ENCODE peak calls at places on chromosomes 2 and 18, in eight cellular contexts. L is GM23248, Q is neural progenitor cell, H is Karpas-422, G is H1, S is HCT116, R is IMR-90, O is fibroblast of lung. B is an unnamed sample. For H4K20me1 and H3K4me1, the result is how much of the 10 kb centered on the place peaks cover.

GRCh38 chr2:232436381-232437129 is 19.4 kb upstream of the ALPI start:
- DNase-seq in L (no peak), G (no peak), S (no peak), H (no peak), O (no peak), R (no peak), Q (no peak), B (no peak)

GRCh38 chr2:136167721-136168470 is 49.9 kb upstream of the CXCR4 start:
- DNase-seq in L (no peak), O (no peak), Q (no peak), G (no peak), S (no peak), R (no peak), H (no peak), B (no peak)

GRCh38 chr2:147260243-147260642 is 584.6 kb upstream of the ACVR2A start:
- DNase-seq in L (no peak), H (no peak), S (no peak), O (peak), R (no peak), G (no peak), Q (no peak), B (no peak)

GRCh38 chr2:142165790-142166189 is 35.0 kb upstream of the LRP1B start:
- DNase-seq in S (peak), G (no peak), Q (peak), R (peak), L (peak), O (peak), H (no peak), B (peak)

GRCh38 chr2:178317807-178318206 is 123.5 kb downstream of the OSBPL6 start:
- DNase-seq in S (no peak), Q (no peak), O (peak), G (no peak), R (no peak), H (no peak), L (no peak), B (no peak)

GRCh38 chr2:206080927-206081326 is 5.0 kb downstream of the INO80D start:
- DNase-seq in R (no peak), G (no peak), S (no peak), O (no peak), L (no peak), Q (no peak), H (no peak), B (no peak)

GRCh38 chr2:68403199-68403644 is 38.1 kb downstream of the PLEK start:
- DNase-seq in H (no peak), G (no peak), L (no peak), S (no peak), O (no peak), Q (no peak), R (no peak), B (no peak)

GRCh38 chr2:98311090-98311489 is 35.2 kb upstream of the CNGA3 start:
- DNase-seq in R (no peak), Q (no peak), S (no peak), O (no peak), H (no peak), L (no peak), G (no peak), B (no peak)

GRCh38 chr18:8783335-8783993 is 78.1 kb downstream of the MTCL1 start:
- DNase-seq in G (no peak), R (no peak), O (no peak), H (no peak), L (no peak), Q (no peak), S (no peak), B (no peak)

GRCh38 chr2:127615511-127616166 is 30.3 kb upstream of the GPR17 start:
- DNase-seq in H (no peak), G (no peak), L (peak), O (no peak), Q (peak), R (no peak), S (no peak), B (peak)

GRCh38 chr2:232668805-232669444 is 28.2 kb upstream of the GIGYF2 start:
- DNase-seq in L (peak), O (peak), Q (peak), G (peak), R (no peak), H (no peak), S (peak), B (no peak)

GRCh38 chr2:181193550-181193949 is 213.1 kb downstream of the UBE2E3 start:
- DNase-seq in Q (no peak), R (no peak), O (no peak), S (no peak), G (no peak), L (no peak), H (no peak), B (no peak)

GRCh38 chr2:150141241-150142001 is 346.0 kb downstream of the RND3 start:
- DNase-seq in S (no peak), Q (no peak), O (no peak), R (peak), H (no peak), L (peak), G (no peak), B (peak)

GRCh38 chr2:30417253-30417652 is 29.8 kb upstream of the LCLAT1 start:
- DNase-seq in H (no peak), R (peak), Q (peak), S (no peak), O (peak), L (no peak), G (no peak), B (no peak)

GRCh38 chr2:231051116-231051515 is 5.6 kb upstream of the PSMD1 start:
- DNase-seq in G (no peak), H (no peak), S (no peak), R (no peak), Q (no peak), O (no peak), L (no peak), B (no peak)

GRCh38 chr2:56648802-56649201 is 465.0 kb downstream of the CCDC85A start:
- DNase-seq in Q (no peak), R (no peak), O (no peak), L (peak), S (no peak), H (no peak), G (no peak), B (no peak)

GRCh38 chr2:127829845-127830246 is 18.9 kb upstream of the WDR33 start:
- DNase-seq in G (peak), O (no peak), R (no peak), H (peak), L (no peak), Q (no peak), S (no peak), B (peak)

GRCh38 chr2:160224060-160224459 is 24.0 kb upstream of the ITGB6 start:
- DNase-seq in O (peak), G (no peak), H (no peak), R (peak), L (peak), S (peak), Q (no peak), B (peak)

GRCh38 chr2:138536302-138536701 is 34.7 kb downstream of the SPOPL start:
- DNase-seq in R (no peak), O (no peak), G (no peak), S (no peak), H (peak), Q (peak), L (peak), B (peak)

GRCh38 chr2:145350011-145350410 is 830.1 kb upstream of the ZEB2 start:
- DNase-seq in H (no peak), L (peak), Q (no peak), R (peak), G (no peak), O (peak), S (no peak), B (no peak)

GRCh38 chr2:176151199-176152099 is at the start of gene HOXD4:
- DNase-seq in G (no peak), L (no peak), Q (peak), R (no peak), O (no peak), H (no peak), S (no peak), B (no peak)

GRCh38 chr2:85009019-85009618 is 38.2 kb downstream of the KCMF1 start:
- DNase-seq in S (no peak), G (no peak), H (peak), Q (no peak), O (no peak), L (no peak), R (no peak), B (no peak)

GRCh38 chr2:129877795-129878775 is 101.4 kb upstream of the RAB6C start:
- DNase-seq in H (peak), G (no peak), L (peak), R (peak), O (peak), Q (no peak), S (no peak), B (no peak)

GRCh38 chr18:6374935-6375529 is 39.7 kb downstream of the L3MBTL4 start:
- DNase-seq in Q (no peak), R (no peak), L (no peak), G (no peak), S (no peak), H (no peak), O (no peak), B (no peak)

GRCh38 chr2:159229476-159230144 is 56.9 kb downstream of the WDSUB1 start:
- DNase-seq in R (no peak), L (no peak), H (no peak), G (no peak), Q (no peak), O (no peak), S (no peak), B (no peak)

GRCh38 chr2:174383796-174384195 is 11.7 kb upstream of the SCRN3 start:
- DNase-seq in L (no peak), R (no peak), Q (no peak), G (no peak), H (peak), S (no peak), O (no peak), B (no peak)

GRCh38 chr2:189300917-189301316 is 121.4 kb upstream of the COL5A2 start:
- DNase-seq in L (no peak), O (no peak), H (no peak), S (no peak), G (no peak), Q (no peak), R (no peak), B (no peak)

GRCh38 chr2:128469875-128470274 is 151.2 kb upstream of the HS6ST1 start:
- DNase-seq in S (no peak), H (no peak), Q (no peak), L (no peak), R (no peak), O (no peak), G (no peak), B (no peak)

GRCh38 chr2:11921030-11921583 is 174.7 kb downstream of the LPIN1 start:
- DNase-seq in H (no peak), G (no peak), L (no peak), S (no peak), O (no peak), R (no peak), Q (no peak), B (no peak)

GRCh38 chr2:133951209-133951608 is 302.7 kb upstream of the MGAT5 start:
- DNase-seq in S (no peak), R (no peak), H (no peak), L (no peak), G (no peak), Q (no peak), O (no peak), B (no peak)

GRCh38 chr2:61426267-61426897 is 44.5 kb downstream of the USP34 start:
- DNase-seq in R (no peak), L (peak), H (peak), G (peak), Q (peak), O (peak), S (peak), B (peak)
- H3K27ac ChIP-seq in R (no peak), L (no peak), H (peak), G (peak), Q (no peak), O (no peak), S (no peak), B (no peak)

GRCh38 chr2:235499306-235499812 is 5.5 kb downstream of the AGAP1 start:
- DNase-seq in G (no peak), O (no peak), Q (no peak), R (no peak), L (no peak), S (no peak), H (no peak), B (no peak)
- H4K20me1 ChIP-seq in G (under half), O (under half), Q (half or more), R (half or more), L (under half), S (under half), H (under half), B (under half)

GRCh38 chr18:63302647-63303405 is 16.7 kb downstream of the BCL2 start:
- DNase-seq in R (no peak), O (no peak), Q (no peak), H (no peak), L (no peak), S (no peak), G (no peak), B (no peak)

GRCh38 chr18:63301458-63301857 is 18.1 kb downstream of the BCL2 start:
- DNase-seq in L (no peak), Q (no peak), G (no peak), S (no peak), O (no peak), R (no peak), H (no peak), B (no peak)

GRCh38 chr18:63298393-63299015 is 21.1 kb downstream of the BCL2 start:
- DNase-seq in Q (no peak), G (no peak), R (no peak), L (no peak), H (peak), O (no peak), S (no peak), B (no peak)

GRCh38 chr18:63297678-63298392 is 21.7 kb downstream of the BCL2 start:
- DNase-seq in O (no peak), H (no peak), R (no peak), L (no peak), G (no peak), S (no peak), Q (no peak), B (no peak)

DNA sequence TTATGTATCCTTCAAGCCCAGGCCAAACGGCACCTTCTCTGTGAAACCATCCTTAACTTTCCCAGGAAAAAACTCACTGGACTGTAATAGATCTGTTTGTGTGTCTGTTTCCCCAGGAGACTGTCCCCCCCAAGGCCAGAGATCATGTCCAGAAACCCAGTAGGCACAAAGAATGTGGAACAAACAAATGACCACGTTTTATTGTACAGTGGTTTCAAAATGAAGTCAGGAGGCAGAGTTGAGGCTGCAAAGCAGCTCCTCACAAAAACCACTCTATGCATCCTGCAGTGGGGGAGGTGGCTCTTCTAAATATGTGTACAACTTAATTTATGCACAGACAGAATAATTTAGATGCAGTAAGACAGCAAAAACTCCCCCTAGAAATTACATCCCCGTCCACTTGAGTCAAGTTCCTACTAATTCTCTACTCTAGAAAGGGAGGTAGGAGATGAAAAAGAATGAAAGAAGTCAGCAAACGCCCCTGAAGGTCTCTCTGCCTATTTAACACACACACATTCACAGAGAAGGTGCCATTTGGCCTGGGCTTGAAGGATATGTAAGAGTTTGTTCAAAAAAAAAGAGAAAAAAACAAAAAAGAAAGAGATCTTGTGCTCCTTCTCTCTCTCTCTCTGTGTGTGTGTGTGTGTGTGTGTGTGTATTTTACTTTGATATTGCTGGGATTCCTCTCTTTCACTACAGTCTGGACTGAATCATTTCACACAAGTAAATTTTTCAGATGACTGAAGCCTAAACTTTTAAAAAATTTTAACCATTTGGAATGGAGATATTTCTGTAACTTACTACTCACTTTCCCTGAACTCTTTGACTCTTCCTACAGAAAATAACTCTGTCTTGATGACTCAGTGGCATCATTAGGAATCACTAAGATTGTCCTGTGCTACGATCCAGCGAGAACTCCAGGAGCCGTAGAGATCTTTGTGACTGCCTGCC is 19.5 kb downstream of the BCL2 start:
- DNase-seq in O (no peak), Q (no peak), G (no peak), L (peak), S (no peak), R (peak), H (peak), B (no peak)
- H3K4me1 ChIP-seq in O (under half), Q (under half), G (under half), L (under half), S (under half), R (under half), H (half or more), B (under half)

GRCh38 chr2:64327129-64327509 is 126.8 kb upstream of the LGALSL start:
- DNase-seq in R (no peak), G (no peak), O (no peak), L (no peak), H (no peak), Q (no peak), S (no peak), B (peak)

GRCh38 chr2:64326578-64327050 is 127.3 kb upstream of the LGALSL start:
- DNase-seq in O (no peak), S (no peak), H (no peak), G (no peak), R (no peak), Q (no peak), L (no peak), B (no peak)

GRCh38 chr2:64327510-64328414 is 126.2 kb upstream of the LGALSL start:
- DNase-seq in G (no peak), S (no peak), O (peak), R (no peak), Q (peak), L (peak), H (peak), B (no peak)

GRCh38 chr2:64329848-64330247 is 124.1 kb upstream of the LGALSL start:
- DNase-seq in O (peak), G (no peak), S (no peak), Q (no peak), L (peak), H (no peak), R (peak), B (peak)

GRCh38 chr2:64328415-64328722 is 125.6 kb upstream of the LGALSL start:
- DNase-seq in Q (no peak), O (no peak), L (no peak), G (no peak), S (no peak), R (no peak), H (no peak), B (no peak)
- H3K27ac ChIP-seq in Q (no peak), O (no peak), L (no peak), G (no peak), S (no peak), R (no peak), H (no peak), B (no peak)

GRCh38 chr2:113246606-113247005 is 32.1 kb downstream of the PAX8 start:
- DNase-seq in G (no peak), R (no peak), O (no peak), H (no peak), Q (no peak), L (no peak), S (no peak), B (no peak)

GRCh38 chr2:113240915-113241911 is 37.5 kb downstream of the PAX8 start:
- DNase-seq in Q (no peak), G (peak), L (peak), O (peak), S (peak), R (peak), H (no peak), B (peak)

GRCh38 chr2:113242318-113242717 is 36.4 kb downstream of the PAX8 start:
- DNase-seq in O (no peak), L (no peak), S (no peak), R (no peak), H (no peak), Q (no peak), G (no peak), B (no peak)

GRCh38 chr2:113248997-113249770 is 29.5 kb downstream of the PAX8 start:
- DNase-seq in R (peak), O (peak), L (peak), Q (peak), G (peak), S (peak), H (peak), B (peak)

DNA sequence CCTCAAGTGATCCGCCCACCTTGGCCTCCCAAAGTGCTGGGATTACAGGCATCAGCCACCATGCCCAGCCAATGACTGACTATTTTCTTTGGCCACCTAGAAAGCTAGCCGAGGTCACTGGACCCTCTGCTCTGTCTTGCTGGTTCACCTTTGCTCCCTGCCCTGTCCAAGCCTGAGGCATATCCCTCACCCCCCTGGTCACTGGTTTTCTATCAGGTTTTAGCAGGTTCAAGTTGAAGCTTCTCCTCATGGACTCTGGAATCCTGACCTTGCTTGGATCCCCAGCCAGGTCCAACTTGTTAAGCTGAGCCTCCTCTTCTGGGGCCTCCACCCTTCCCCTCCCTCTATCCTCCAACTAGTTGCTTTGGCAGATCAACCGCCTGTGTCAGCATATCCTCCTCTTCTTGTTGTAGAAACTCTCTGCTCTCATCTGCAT is 33.4 kb downstream of the PAX8 start:
- DNase-seq in O (no peak), Q (no peak), L (no peak), S (no peak), H (no peak), R (no peak), G (no peak), B (no peak)
- H4K20me1 ChIP-seq in O (under half), Q (under half), L (under half), S (under half), H (under half), R (under half), G (under half), B (under half)

GRCh38 chr2:46305767-46306166 is 8.6 kb downstream of the EPAS1 start:
- DNase-seq in G (no peak), R (no peak), O (no peak), Q (no peak), H (no peak), L (no peak), S (no peak), B (no peak)

GRCh38 chr2:46306320-46306719 is 9.1 kb downstream of the EPAS1 start:
- DNase-seq in G (no peak), O (no peak), S (peak), Q (no peak), L (peak), H (no peak), R (peak), B (peak)

GRCh38 chr2:46308629-46309028 is 11.4 kb downstream of the EPAS1 start:
- DNase-seq in H (no peak), O (no peak), L (no peak), S (no peak), G (no peak), R (no peak), Q (no peak), B (no peak)

GRCh38 chr2:46308081-46308480 is 10.9 kb downstream of the EPAS1 start:
- DNase-seq in R (no peak), Q (no peak), G (no peak), H (no peak), S (no peak), L (no peak), O (no peak), B (no peak)

DNA sequence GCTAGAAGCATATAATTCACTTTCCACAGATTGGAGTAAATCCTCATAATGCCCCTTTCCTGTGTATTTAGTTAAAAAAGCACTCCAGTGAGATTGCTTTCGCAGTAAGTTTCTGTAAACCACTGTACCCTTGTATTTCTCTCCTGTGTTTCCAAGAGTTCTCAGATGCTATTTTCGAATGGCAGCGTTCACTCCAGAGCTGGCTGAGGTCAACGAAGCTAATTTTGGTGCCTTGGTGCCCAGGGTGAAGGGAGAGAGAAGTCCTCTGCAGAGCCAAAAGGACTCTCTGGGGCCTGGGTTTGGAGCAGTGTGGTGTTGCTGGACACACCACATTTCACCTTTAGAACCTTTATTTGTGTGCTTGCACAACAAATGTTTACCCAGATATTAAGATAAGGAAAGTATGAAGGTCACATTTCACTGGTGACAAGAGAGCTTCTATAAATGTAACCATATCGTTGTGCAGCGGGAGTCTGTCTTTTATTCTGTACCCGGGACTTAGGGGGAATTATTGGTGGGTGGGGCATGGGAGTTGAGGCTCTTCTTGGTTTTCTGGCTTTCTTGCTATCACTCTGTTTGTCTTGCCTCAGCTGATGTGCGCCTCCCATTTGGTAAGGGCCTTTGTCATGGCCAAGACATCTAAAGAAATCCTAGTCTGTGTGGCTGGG is 9.9 kb downstream of the EPAS1 start:
- DNase-seq in L (no peak), S (no peak), R (no peak), O (no peak), Q (no peak), H (no peak), G (no peak), B (no peak)
- H3K4me1 ChIP-seq in L (under half), S (half or more), R (under half), O (under half), Q (under half), H (under half), G (under half), B (half or more)

B was measured in mammary epithelial cell.